ENCODE peak calls at places on chromosomes 2 and 18, in eight cellular contexts. N is uterus, M is tibial artery, B is OCI-LY7, W is left lung, C is breast epithelium, S is spleen, P is cardiac muscle cell. T is an unnamed sample. For H3K4me1, the result is how much of the 10 kb centered on the place peaks cover.

GRCh38 chr2:31567679-31568078 is 13.1 kb downstream of the SRD5A2 start:
- DNase-seq in N (no peak), M (no peak), B (no peak), W (no peak), C (no peak), S (no peak), P (no peak), T (no peak)

GRCh38 chr18:56038258-56039030 is 450.5 kb upstream of the TCF4 start:
- DNase-seq in N (no peak), M (no peak), B (peak), W (no peak), C (no peak), S (no peak), P (no peak), T (no peak)

GRCh38 chr2:106296182-106296815 is 102.2 kb upstream of the UXS1 start:
- DNase-seq in N (no peak), M (no peak), B (no peak), W (no peak), C (no peak), S (no peak), P (no peak), T (no peak)

GRCh38 chr2:97900806-97901205 is 94.9 kb downstream of the TMEM131 start:
- DNase-seq in N (no peak), M (no peak), B (peak), W (no peak), C (no peak), S (no peak), P (peak), T (no peak)

GRCh38 chr2:42498482-42498881 is 4.7 kb upstream of the KCNG3 start:
- DNase-seq in N (no peak), M (no peak), B (no peak), W (no peak), C (no peak), S (no peak), P (no peak), T (no peak)

GRCh38 chr18:68638613-68639012 is 76.3 kb downstream of the TMX3 start:
- DNase-seq in N (no peak), M (no peak), B (no peak), W (no peak), C (no peak), S (no peak), P (no peak), T (no peak)

GRCh38 chr2:36653967-36654694 is 42.4 kb upstream of the VIT start:
- DNase-seq in N (no peak), M (no peak), B (no peak), W (no peak), C (no peak), S (no peak), P (no peak), T (no peak)

GRCh38 chr2:69567157-69567908 is 76.2 kb downstream of the AAK1 start:
- DNase-seq in N (no peak), M (no peak), B (no peak), W (no peak), C (no peak), S (no peak), P (no peak), T (no peak)

GRCh38 chr18:78769502-78770113 is 210.0 kb upstream of the SALL3 start:
- DNase-seq in N (no peak), M (no peak), B (no peak), W (no peak), C (peak), S (no peak), P (no peak), T (no peak)

GRCh38 chr18:58615150-58616132 is 13.4 kb downstream of the ALPK2 start:
- DNase-seq in N (no peak), M (no peak), B (no peak), W (no peak), C (no peak), S (no peak), P (no peak), T (no peak)

GRCh38 chr2:70552501-70553333 is 909 bp downstream of the TGFA start:
- DNase-seq in N (no peak), M (no peak), B (no peak), W (no peak), C (no peak), S (no peak), P (no peak), T (no peak)

GRCh38 chr2:73111300-73112025 is 1.3 kb downstream of the RAB11FIP5 start:
- DNase-seq in N (no peak), M (peak), B (no peak), W (no peak), C (peak), S (peak), P (peak), T (peak)

GRCh38 chr2:175805442-175806114 is 196.5 kb downstream of the LNPK start:
- DNase-seq in N (no peak), M (no peak), B (no peak), W (no peak), C (no peak), S (no peak), P (peak), T (no peak)

GRCh38 chr2:221235941-221236340 is 336.2 kb downstream of the EPHA4 start:
- DNase-seq in N (no peak), M (no peak), B (no peak), W (no peak), C (no peak), S (no peak), P (no peak), T (no peak)

GRCh38 chr2:70181363-70181956 is 9.4 kb downstream of the C2orf42 start:
- DNase-seq in N (no peak), M (no peak), B (peak), W (no peak), C (no peak), S (peak), P (no peak), T (no peak)

GRCh38 chr2:11680901-11681721 is 11.1 kb upstream of the NTSR2 start:
- DNase-seq in N (no peak), M (no peak), B (no peak), W (no peak), C (no peak), S (peak), P (no peak), T (no peak)

GRCh38 chr2:32877587-32878162 is 69.1 kb upstream of the LTBP1 start:
- DNase-seq in N (no peak), M (no peak), B (no peak), W (no peak), C (no peak), S (no peak), P (no peak), T (no peak)

GRCh38 chr18:74796928-74797576 is 199.4 kb downstream of the ZNF407 start:
- DNase-seq in N (no peak), M (no peak), B (peak), W (no peak), C (no peak), S (no peak), P (peak), T (no peak)

GRCh38 chr2:172438741-172439508 is 11.5 kb downstream of the ITGA6 start:
- DNase-seq in N (no peak), M (no peak), B (no peak), W (no peak), C (no peak), S (no peak), P (peak), T (no peak)

GRCh38 chr18:45068563-45069191 is 388.0 kb downstream of the SETBP1 start:
- DNase-seq in N (no peak), M (no peak), B (no peak), W (no peak), C (no peak), S (no peak), P (no peak), T (no peak)

GRCh38 chr2:104408266-104408665 is 445.6 kb upstream of the POU3F3 start:
- DNase-seq in N (no peak), M (no peak), B (no peak), W (no peak), C (no peak), S (no peak), P (no peak), T (no peak)

GRCh38 chr2:23502096-23502495 is 117.1 kb downstream of the KLHL29 start:
- DNase-seq in N (no peak), M (no peak), B (no peak), W (no peak), C (peak), S (no peak), P (peak), T (no peak)

GRCh38 chr2:111119847-111120252 is 864 bp upstream of the BCL2L11 start:
- DNase-seq in N (no peak), M (no peak), B (no peak), W (no peak), C (no peak), S (no peak), P (no peak), T (peak)

GRCh38 chr2:2026851-2027250 is 282.5 kb upstream of the PXDN start:
- DNase-seq in N (no peak), M (no peak), B (no peak), W (no peak), C (no peak), S (no peak), P (no peak), T (peak)

GRCh38 chr2:134736167-134736885 is 17.5 kb upstream of the TMEM163 start:
- DNase-seq in N (no peak), M (no peak), B (peak), W (no peak), C (no peak), S (no peak), P (peak), T (no peak)

GRCh38 chr2:189466656-189467055 is 25.4 kb downstream of the WDR75 start:
- DNase-seq in N (no peak), M (no peak), B (peak), W (no peak), C (no peak), S (no peak), P (peak), T (no peak)

GRCh38 chr2:74849228-74849892 is 15.4 kb downstream of the HK2 start:
- DNase-seq in N (no peak), M (no peak), B (peak), W (peak), C (peak), S (peak), P (peak), T (no peak)

GRCh38 chr18:8623549-8624106 is 14.4 kb downstream of the RAB12 start:
- DNase-seq in N (no peak), M (peak), B (no peak), W (peak), C (no peak), S (peak), P (no peak), T (peak)

GRCh38 chr18:8626414-8627106 is 17.3 kb downstream of the RAB12 start:
- DNase-seq in N (no peak), M (no peak), B (no peak), W (no peak), C (no peak), S (no peak), P (no peak), T (no peak)

GRCh38 chr18:8627540-8627939 is 18.3 kb downstream of the RAB12 start:
- DNase-seq in N (no peak), M (no peak), B (no peak), W (no peak), C (no peak), S (no peak), P (no peak), T (no peak)

GRCh38 chr18:8627107-8627472 is 17.9 kb downstream of the RAB12 start:
- DNase-seq in N (no peak), M (no peak), B (no peak), W (no peak), C (no peak), S (no peak), P (no peak), T (no peak)

GRCh38 chr18:8625693-8626092 is 16.5 kb downstream of the RAB12 start:
- DNase-seq in N (no peak), M (no peak), B (no peak), W (no peak), C (no peak), S (no peak), P (no peak), T (no peak)
- H3K4me1 ChIP-seq in N (under half), M (under half), B (under half), W (under half), C (under half), S (under half), P (under half), T (under half)

GRCh38 chr2:201964631-201965206 is 68.9 kb upstream of the FZD7 start:
- DNase-seq in N (no peak), M (no peak), B (no peak), W (no peak), C (no peak), S (no peak), P (peak), T (peak)

GRCh38 chr2:201964011-201964410 is 69.6 kb upstream of the FZD7 start:
- DNase-seq in N (no peak), M (no peak), B (no peak), W (no peak), C (no peak), S (no peak), P (no peak), T (peak)

GRCh38 chr2:201968045-201968444 is 65.6 kb upstream of the FZD7 start:
- DNase-seq in N (no peak), M (no peak), B (no peak), W (no peak), C (no peak), S (no peak), P (no peak), T (peak)

GRCh38 chr2:201966691-201967388 is 66.8 kb upstream of the FZD7 start:
- DNase-seq in N (no peak), M (no peak), B (no peak), W (no peak), C (peak), S (no peak), P (no peak), T (peak)

DNA sequence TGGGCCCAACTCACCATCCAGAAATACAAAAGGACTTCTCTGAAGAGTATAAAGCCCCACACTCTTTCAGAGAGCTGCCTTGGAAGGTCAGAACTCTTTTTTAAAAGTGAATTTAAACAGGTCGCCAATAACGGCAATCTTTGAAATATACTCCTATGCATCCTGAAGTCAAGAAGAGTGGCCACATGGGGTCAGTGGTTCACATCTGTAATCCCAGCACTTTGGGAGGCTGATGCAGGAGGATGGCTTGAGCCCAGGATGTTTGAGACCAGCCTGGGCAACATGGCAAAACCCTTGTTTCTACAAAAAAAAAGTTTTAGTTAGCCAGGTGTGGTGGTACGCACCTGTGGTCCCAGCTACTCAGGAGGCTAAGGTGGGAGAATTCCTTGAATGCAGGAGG is 68.1 kb upstream of the FZD7 start:
- DNase-seq in N (no peak), M (no peak), B (no peak), W (no peak), C (no peak), S (no peak), P (no peak), T (peak)
- TF ChIP-seq CTCF in N (no peak), M (no peak), B (peak), W (no peak), C (no peak), S (no peak), P (no peak), T (no peak)

DNA sequence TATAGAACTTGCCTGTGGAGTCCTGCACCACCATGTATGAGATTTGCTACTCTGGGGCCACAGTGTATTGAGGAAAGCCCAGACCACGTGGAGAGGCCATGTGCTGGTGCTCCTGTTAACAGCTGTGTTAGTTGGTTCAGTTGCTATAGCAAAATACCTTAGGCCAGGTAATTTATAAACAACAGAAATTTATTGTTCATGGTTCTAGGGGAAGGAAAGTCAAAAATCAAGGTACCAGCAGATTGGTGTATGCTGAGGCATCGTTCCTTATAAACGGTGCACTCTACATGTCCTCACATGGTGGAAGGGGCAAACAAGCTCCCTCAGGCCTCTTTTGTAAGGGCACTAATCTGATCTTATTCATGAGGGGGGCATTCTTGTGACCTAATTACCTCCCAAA is 272.3 kb upstream of the FBXO11 start:
- DNase-seq in N (no peak), M (no peak), B (no peak), W (no peak), C (no peak), S (no peak), P (no peak), T (no peak)
- H3K4me3 ChIP-seq in N (no peak), M (no peak), B (no peak), W (no peak), C (no peak), S (no peak), P (no peak), T (no peak)

GRCh38 chr2:61423714-61424113 is 47.2 kb downstream of the USP34 start:
- DNase-seq in N (no peak), M (no peak), B (no peak), W (no peak), C (no peak), S (no peak), P (peak), T (no peak)
- H3K4me1 ChIP-seq in N (under half), M (under half), B (half or more), W (under half), C (under half), S (half or more), P (under half), T (under half)

T was measured in kidney.